ENCODE peak calls at places on chromosomes 7 and 10, in four cellular contexts. One of them, this sample, is unnamed.

GRCh38 chr10:19929466-19930140 is 113.4 kb downstream of the PLXDC2 start:
- DNase-seq in HepG2: no peak
- DNase-seq in SK-N-SH: no peak
- DNase-seq in A549: no peak
- DNase-seq in this sample: peak; percentile 77

GRCh38 chr10:43922335-43923280 is 273.9 kb upstream of the ZNF32 start:
- DNase-seq in HepG2: no peak
- DNase-seq in A549: no peak
- DNase-seq in SK-N-SH: no peak
- DNase-seq in this sample: no peak

GRCh38 chr7:44709945-44710596 is 38.6 kb upstream of the ZMIZ2 start:
- DNase-seq in A549: no peak
- DNase-seq in HepG2: no peak
- DNase-seq in SK-N-SH: no peak
- DNase-seq in this sample: no peak

GRCh38 chr10:116952729-116953128 is 52.3 kb downstream of the SHTN1 start:
- DNase-seq in A549: no peak
- DNase-seq in HepG2: no peak
- DNase-seq in SK-N-SH: no peak
- DNase-seq in this sample: no peak

GRCh38 chr7:148867571-148868377 is 16.3 kb downstream of the EZH2 start:
- DNase-seq in SK-N-SH: no peak
- DNase-seq in A549: no peak
- DNase-seq in HepG2: no peak
- DNase-seq in this sample: no peak

GRCh38 chr7:149854611-149855367 is 16.6 kb downstream of the ZNF862 start:
- DNase-seq in HepG2: peak; percentile 53
- DNase-seq in A549: no peak
- DNase-seq in SK-N-SH: peak; percentile 81
- DNase-seq in this sample: peak; percentile 51

GRCh38 chr7:151992375-151992774 is 33.1 kb upstream of the GALNT11 start:
- DNase-seq in SK-N-SH: peak; percentile 86
- DNase-seq in A549: peak; percentile 81
- DNase-seq in HepG2: peak; percentile 6
- DNase-seq in this sample: no peak

GRCh38 chr10:31343551-31343950 is 24.5 kb downstream of the ZEB1 start:
- DNase-seq in A549: no peak
- DNase-seq in SK-N-SH: no peak
- DNase-seq in HepG2: no peak
- DNase-seq in this sample: no peak

GRCh38 chr10:65811931-65812525 is 1113.8 kb upstream of the LRRTM3 start:
- DNase-seq in A549: no peak
- DNase-seq in SK-N-SH: no peak
- DNase-seq in HepG2: no peak
- DNase-seq in this sample: no peak

GRCh38 chr7:27640914-27641570 is 21.6 kb downstream of the HIBADH start:
- DNase-seq in SK-N-SH: no peak
- DNase-seq in HepG2: peak; percentile 44
- DNase-seq in A549: peak; percentile 76
- DNase-seq in this sample: peak; percentile 49

GRCh38 chr10:125984346-125984745 is 88.0 kb downstream of the FANK1 start:
- DNase-seq in A549: peak; percentile 29
- DNase-seq in HepG2: no peak
- DNase-seq in SK-N-SH: no peak
- DNase-seq in this sample: no peak

GRCh38 chr10:103678104-103678526 is 177.3 kb downstream of the SH3PXD2A start:
- DNase-seq in SK-N-SH: peak; percentile 94
- DNase-seq in HepG2: no peak
- DNase-seq in A549: no peak
- DNase-seq in this sample: peak; percentile 100

GRCh38 chr10:35940067-35940989 is 298.2 kb upstream of the FZD8 start:
- DNase-seq in A549: no peak
- DNase-seq in HepG2: no peak
- DNase-seq in SK-N-SH: no peak
- DNase-seq in this sample: peak; percentile 58

GRCh38 chr10:4067552-4068254 is 282.7 kb upstream of the KLF6 start:
- DNase-seq in SK-N-SH: no peak
- DNase-seq in A549: no peak
- DNase-seq in HepG2: no peak
- DNase-seq in this sample: no peak

GRCh38 chr7:136741941-136742340 is 126.5 kb upstream of the CHRM2 start:
- DNase-seq in SK-N-SH: no peak
- DNase-seq in HepG2: no peak
- DNase-seq in A549: no peak
- DNase-seq in this sample: no peak

GRCh38 chr7:112946350-112946749 is 140.3 kb downstream of the GPR85 start:
- DNase-seq in SK-N-SH: no peak
- DNase-seq in HepG2: no peak
- DNase-seq in A549: no peak
- DNase-seq in this sample: peak; percentile 7

GRCh38 chr10:58645762-58646161 is 133.1 kb downstream of the BICC1 start:
- DNase-seq in A549: no peak
- DNase-seq in HepG2: no peak
- DNase-seq in SK-N-SH: no peak
- DNase-seq in this sample: no peak

GRCh38 chr7:93337047-93337446 is 104.9 kb downstream of the VPS50 start:
- DNase-seq in HepG2: peak; percentile 1
- DNase-seq in SK-N-SH: no peak
- DNase-seq in A549: no peak
- DNase-seq in this sample: no peak
- TF ChIP-seq CTCF in HepG2: no peak
- TF ChIP-seq CTCF in SK-N-SH: no peak
- TF ChIP-seq CTCF in A549: no peak
- TF ChIP-seq CTCF in this sample: no peak

DNA sequence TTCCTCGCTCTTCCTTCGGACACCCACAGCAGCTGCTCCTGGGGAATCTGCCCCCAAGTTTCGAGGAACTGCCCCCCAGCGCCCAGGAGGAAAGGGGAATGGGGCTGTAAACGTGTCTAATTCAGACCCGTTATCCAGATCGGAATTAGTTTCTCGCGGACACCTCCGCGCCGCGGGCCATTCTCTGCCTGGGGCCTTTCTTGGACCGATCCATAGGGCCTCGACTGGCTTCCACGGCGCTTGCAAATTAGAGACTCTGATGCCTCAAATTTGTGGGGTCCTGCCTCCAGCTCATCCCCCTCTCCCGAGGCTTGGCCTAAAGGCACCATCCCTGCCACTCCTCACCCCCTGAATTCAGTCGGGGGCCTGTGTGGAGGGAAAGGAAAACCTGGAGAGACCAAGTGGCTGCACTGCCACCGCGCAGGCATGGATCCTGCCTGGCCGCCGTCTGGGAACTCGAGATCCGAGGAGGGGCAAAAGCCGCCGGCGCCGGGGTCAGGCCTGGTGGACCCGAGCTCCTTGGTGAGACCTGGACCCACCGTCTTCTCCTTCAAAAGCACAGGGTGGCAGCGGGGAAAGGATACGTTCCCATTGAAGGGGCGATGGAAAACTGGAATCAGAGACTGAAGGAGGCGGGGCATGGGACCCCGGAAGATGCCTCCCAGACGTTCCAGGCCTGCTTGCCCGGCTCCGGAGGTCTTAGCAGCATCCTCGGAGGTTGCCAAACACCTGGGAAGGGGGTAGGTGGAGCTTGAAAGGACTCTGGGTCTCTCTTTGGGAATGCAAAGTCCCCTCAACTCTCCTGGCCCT is 13.7 kb downstream of the LBX1 start:
- DNase-seq in A549: no peak
- DNase-seq in HepG2: no peak
- DNase-seq in SK-N-SH: peak; percentile 27
- DNase-seq in this sample: no peak
- H3K4me3 ChIP-seq in A549: no peak overlapping the region
- H3K4me3 ChIP-seq in HepG2: peak overlapping the region; percentile 54
- H3K4me3 ChIP-seq in SK-N-SH: no peak overlapping the region
- H3K4me3 ChIP-seq in this sample: no peak overlapping the region

GRCh38 chr7:53800746-53801145 is 741.4 kb upstream of the VSTM2A start:
- DNase-seq in A549: no peak
- DNase-seq in HepG2: no peak
- DNase-seq in SK-N-SH: no peak
- DNase-seq in this sample: no peak
- TF ChIP-seq USF2 in A549: no peak
- TF ChIP-seq USF2 in HepG2: no peak
- TF ChIP-seq USF2 in SK-N-SH: no peak
- TF ChIP-seq USF2 in this sample: no peak

GRCh38 chr10:99859585-99859984 is 77.1 kb downstream of the ABCC2 start:
- DNase-seq in A549: peak; percentile 57
- DNase-seq in HepG2: peak; percentile 52
- DNase-seq in SK-N-SH: peak; percentile 31
- DNase-seq in this sample: no peak
- TF ChIP-seq CTCF in A549: peak; percentile 46
- TF ChIP-seq CTCF in HepG2: peak; percentile 73
- TF ChIP-seq CTCF in SK-N-SH: peak; percentile 54
- TF ChIP-seq CTCF in this sample: peak; percentile 25

GRCh38 chr7:521221-522070 is 1.8 kb upstream of the PDGFA start:
- DNase-seq in HepG2: no peak
- DNase-seq in SK-N-SH: peak; percentile 71
- DNase-seq in A549: peak; percentile 55
- DNase-seq in this sample: peak; percentile 16
- H3K4me3 ChIP-seq in HepG2: peak overlapping the region; percentile 60
- H3K4me3 ChIP-seq in SK-N-SH: peak overlapping the region; percentile 66
- H3K4me3 ChIP-seq in A549: peak overlapping the region; percentile 42
- H3K4me3 ChIP-seq in this sample: no peak overlapping the region

GRCh38 chr10:124618674-124619073 is 125.5 kb downstream of the FAM53B start:
- DNase-seq in HepG2: no peak
- DNase-seq in A549: no peak
- DNase-seq in SK-N-SH: no peak
- DNase-seq in this sample: no peak

GRCh38 chr10:124621637-124622036 is 122.5 kb downstream of the FAM53B start:
- DNase-seq in SK-N-SH: no peak
- DNase-seq in A549: no peak
- DNase-seq in HepG2: no peak
- DNase-seq in this sample: no peak

GRCh38 chr10:124619802-124620490 is 124.2 kb downstream of the FAM53B start:
- DNase-seq in A549: no peak
- DNase-seq in HepG2: no peak
- DNase-seq in SK-N-SH: no peak
- DNase-seq in this sample: no peak

GRCh38 chr10:124616836-124617130 is 127.4 kb downstream of the FAM53B start:
- DNase-seq in A549: no peak
- DNase-seq in HepG2: no peak
- DNase-seq in SK-N-SH: no peak
- DNase-seq in this sample: no peak

GRCh38 chr10:124619195-124619594 is 125.0 kb downstream of the FAM53B start:
- DNase-seq in A549: no peak
- DNase-seq in HepG2: no peak
- DNase-seq in SK-N-SH: no peak
- DNase-seq in this sample: peak; percentile 20
- TF ChIP-seq USF2 in A549: no peak
- TF ChIP-seq USF2 in HepG2: no peak
- TF ChIP-seq USF2 in SK-N-SH: no peak
- TF ChIP-seq USF2 in this sample: no peak

GRCh38 chr10:72379062-72379461 is 24.3 kb upstream of the DNAJB12 start:
- DNase-seq in SK-N-SH: no peak
- DNase-seq in HepG2: no peak
- DNase-seq in A549: no peak
- DNase-seq in this sample: no peak
- TF ChIP-seq CTCF in SK-N-SH: no peak
- TF ChIP-seq CTCF in HepG2: no peak
- TF ChIP-seq CTCF in A549: no peak
- TF ChIP-seq CTCF in this sample: no peak

This sample was measured in IMR-90.